ENCODE peak calls at places on chromosomes 6 and 20, in five cellular contexts. V is K562, R is HepG2, O is A549, P is GM12878. Y is an unnamed sample.

GRCh38 chr6:17042422-17043147 is 59.3 kb upstream of the STMND1 start:
- DNase-seq in R (peak; percentile 20), V (no peak), P (no peak), O (peak; percentile 8), Y (no peak)

GRCh38 chr6:82072113-82072512 is 175.4 kb downstream of the IBTK start:
- DNase-seq in R (no peak), V (no peak), P (no peak), O (no peak), Y (peak; percentile 12)

GRCh38 chr6:39808934-39809333 is 16.8 kb downstream of the DAAM2 start:
- DNase-seq in O (no peak), V (no peak), P (no peak), R (no peak), Y (no peak)

GRCh38 chr6:7136859-7137334 is 29.1 kb downstream of the RREB1 start:
- DNase-seq in V (no peak), O (no peak), R (no peak), P (peak; percentile 81), Y (peak; percentile 57)

GRCh38 chr6:146829792-146830565 is 231.2 kb downstream of the ADGB start:
- DNase-seq in R (no peak), P (no peak), V (no peak), O (no peak), Y (no peak)

GRCh38 chr6:10429638-10430427 is 15.0 kb upstream of the TFAP2A start:
- DNase-seq in P (peak; percentile 53), O (no peak), V (peak; percentile 55), R (peak; percentile 50), Y (peak; percentile 80)

GRCh38 chr20:24978493-24978892 is 14.1 kb downstream of the APMAP start:
- DNase-seq in O (no peak), P (no peak), V (no peak), R (no peak), Y (no peak)

GRCh38 chr6:157240059-157240959 is 83.0 kb downstream of the TMEM242 start:
- DNase-seq in O (no peak), P (no peak), R (peak; percentile 37), V (peak; percentile 87), Y (no peak)

GRCh38 chr6:140464720-140465119 is 1090.3 kb upstream of the CITED2 start:
- DNase-seq in P (no peak), O (no peak), R (no peak), V (no peak), Y (no peak)

GRCh38 chr6:141809901-141810300 is 322.8 kb upstream of the GJE1 start:
- DNase-seq in V (no peak), O (no peak), R (no peak), P (no peak), Y (peak; percentile 4)

GRCh38 chr6:149147939-149148718 is 169.4 kb upstream of the TAB2 start:
- DNase-seq in R (no peak), P (no peak), V (no peak), O (no peak), Y (no peak)

GRCh38 chr20:11901127-11901526 is 16.6 kb upstream of the BTBD3 start:
- DNase-seq in R (peak; percentile 56), P (no peak), O (no peak), V (no peak), Y (no peak)

GRCh38 chr20:32908334-32909292 is 49.9 kb downstream of the EFCAB8 start:
- DNase-seq in V (no peak), R (no peak), O (no peak), P (no peak), Y (peak; percentile 46)

GRCh38 chr20:17620371-17621228 is 50.7 kb downstream of the DSTN start:
- DNase-seq in O (no peak), R (no peak), V (no peak), P (no peak), Y (no peak)

GRCh38 chr6:109693128-109693527 is 2.0 kb downstream of the FIG4 start:
- DNase-seq in O (no peak), P (no peak), V (no peak), R (no peak), Y (peak; percentile 17)

GRCh38 chr6:89956182-89956581 is 61.9 kb downstream of the GJA10 start:
- DNase-seq in V (no peak), R (no peak), P (no peak), O (no peak), Y (no peak)

GRCh38 chr6:36493859-36494258 is 51.1 kb downstream of the KCTD20 start:
- DNase-seq in O (no peak), R (peak; percentile 88), P (no peak), V (no peak), Y (peak; percentile 91)

GRCh38 chr6:2767327-2767985 is 2.3 kb downstream of the WRNIP1 start:
- DNase-seq in O (no peak), V (no peak), P (no peak), R (no peak), Y (no peak)

GRCh38 chr20:35342154-35342769 is 50.0 kb upstream of the FAM83C start:
- DNase-seq in V (no peak), R (no peak), O (no peak), P (no peak), Y (peak; percentile 19)

GRCh38 chr6:75206338-75207210 is 721 bp upstream of the COL12A1 start:
- DNase-seq in V (no peak), R (no peak), O (no peak), P (no peak), Y (no peak)

GRCh38 chr20:23350855-23351838 is 556 bp downstream of the NXT1 start:
- DNase-seq in R (peak; percentile 85), O (peak; percentile 44), V (peak; percentile 15), P (no peak), Y (peak; percentile 72)

GRCh38 chr6:16136536-16137450 is 7.9 kb downstream of the MYLIP start:
- DNase-seq in R (no peak), V (no peak), P (no peak), O (no peak), Y (peak; percentile 41)

GRCh38 chr20:47921306-47922279 is 136.3 kb upstream of the SULF2 start:
- DNase-seq in R (no peak), V (no peak), P (no peak), O (no peak), Y (no peak)

GRCh38 chr6:138175596-138175995 is 13.9 kb downstream of the ARFGEF3 start:
- DNase-seq in V (no peak), O (no peak), R (no peak), P (no peak), Y (no peak)

GRCh38 chr20:59515906-59516209 is 88.5 kb upstream of the PHACTR3 start:
- DNase-seq in O (no peak), V (no peak), R (no peak), P (no peak), Y (no peak)

GRCh38 chr6:133857696-133858095 is 31.2 kb upstream of the TCF21 start:
- DNase-seq in V (no peak), R (no peak), P (no peak), O (no peak), Y (no peak)

GRCh38 chr20:13788167-13788834 is 3.5 kb downstream of the NDUFAF5 start:
- DNase-seq in V (peak; percentile 18), O (peak; percentile 83), R (peak; percentile 88), P (peak; percentile 21), Y (peak; percentile 72)

GRCh38 chr6:128519132-128519930 is 1.1 kb downstream of the PTPRK start:
- DNase-seq in V (no peak), O (peak; percentile 31), R (peak; percentile 87), P (no peak), Y (no peak)

GRCh38 chr6:32406197-32406596 is 784 bp downstream of the BTNL2 start:
- DNase-seq in V (no peak), R (no peak), P (no peak), O (no peak), Y (no peak)

GRCh38 chr20:2946988-2947961 is 74.0 kb downstream of the PTPRA start:
- DNase-seq in O (no peak), R (peak; percentile 100), V (peak; percentile 30), P (no peak), Y (peak; percentile 94)

GRCh38 chr6:167826230-167827061 is at the start of gene AFDN:
- DNase-seq in V (peak; percentile 86), R (no peak), P (no peak), O (peak; percentile 51), Y (no peak)

GRCh38 chr6:37456816-37457560 is 24.0 kb downstream of the CMTR1 start:
- DNase-seq in P (no peak), V (no peak), O (no peak), R (no peak), Y (no peak)

GRCh38 chr6:163324928-163325784 is 89.4 kb upstream of the QKI start:
- DNase-seq in V (no peak), R (peak; percentile 68), O (peak; percentile 51), P (no peak), Y (peak; percentile 32)

GRCh38 chr6:16751251-16751946 is 9.9 kb downstream of the ATXN1 start:
- DNase-seq in O (no peak), R (no peak), V (no peak), P (no peak), Y (no peak)

DNA sequence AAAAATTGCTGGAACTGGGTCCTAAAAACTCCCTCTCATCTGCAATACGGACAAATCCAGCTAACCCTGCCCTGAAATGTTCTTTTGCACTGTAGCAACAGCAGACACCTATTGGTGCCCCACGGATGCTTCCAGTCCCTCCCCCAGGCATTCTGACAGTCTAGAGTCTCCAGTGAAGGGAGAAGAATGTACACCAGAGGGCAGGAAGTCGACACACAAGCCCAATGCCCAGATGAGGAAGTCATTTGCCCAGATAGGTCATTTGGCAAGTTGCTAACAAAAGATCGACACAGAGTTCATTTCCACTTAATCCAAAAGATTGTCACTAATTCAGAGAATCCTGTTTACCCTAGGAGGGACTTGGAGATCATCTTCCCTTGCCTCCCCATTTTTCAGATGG is 293.0 kb upstream of the PRDM1 start:
- DNase-seq in V (no peak), O (no peak), R (no peak), P (no peak), Y (peak; percentile 84)
- TF ChIP-seq CTCF in V (peak; percentile 54), O (no peak), R (no peak), P (peak; percentile 18), Y (peak; percentile 32)

GRCh38 chr6:29887819-29888581 is 54.3 kb upstream of the HLA-A start:
- DNase-seq in V (no peak), O (no peak), P (peak; percentile 25), R (no peak), Y (peak; percentile 17)
- TF ChIP-seq POLR2A in V (no peak), O (no peak), P (peak; percentile 83), R (no peak), Y (no peak)

GRCh38 chr6:38638941-38639497 is 710 bp downstream of the BTBD9 start:
- DNase-seq in O (peak; percentile 31), P (no peak), V (no peak), R (peak; percentile 37), Y (peak; percentile 40)
- TF ChIP-seq MYC in O (no peak), P (no peak), V (no peak), R (no peak), Y (no peak)

GRCh38 chr6:41451039-41451438 is 95.1 kb upstream of the FOXP4 start:
- DNase-seq in P (no peak), O (no peak), V (peak; percentile 56), R (no peak), Y (no peak)
- TF ChIP-seq CTCF in P (peak; percentile 5), O (no peak), V (peak; percentile 58), R (peak; percentile 64), Y (peak; percentile 28)

GRCh38 chr6:108640104-108640503 is 79.4 kb downstream of the FOXO3 start:
- DNase-seq in R (no peak), V (no peak), P (no peak), O (no peak), Y (no peak)
- TF ChIP-seq POLR2A in R (no peak), V (no peak), P (no peak), O (no peak), Y (no peak)

Y was measured in NB4.